ENCODE peak calls at places on chromosomes 1 and 21, in nine cellular contexts. One of them, this sample, is unnamed.

GRCh38 chr1:101203812-101204540 is 32.8 kb upstream of the S1PR1 start:
- DNase-seq in T-helper 1 cell: no peak
- DNase-seq in fibroblast of mammary gland: peak
- DNase-seq in EH: peak
- DNase-seq in epithelial cell of proximal tubule: no peak
- DNase-seq in lung microvascular endothelial cell: no peak
- DNase-seq in PC-3: peak
- DNase-seq in nephron progenitor cell: no peak
- DNase-seq in CD8-positive, alpha-beta T cell: no peak
- DNase-seq in this sample: no peak

GRCh38 chr1:243596441-243597183 is 253.4 kb downstream of the AKT3 start:
- DNase-seq in EH: peak
- DNase-seq in epithelial cell of proximal tubule: peak
- DNase-seq in nephron progenitor cell: no peak
- DNase-seq in T-helper 1 cell: no peak
- DNase-seq in CD8-positive, alpha-beta T cell: no peak
- DNase-seq in PC-3: peak
- DNase-seq in lung microvascular endothelial cell: no peak
- DNase-seq in fibroblast of mammary gland: peak
- DNase-seq in this sample: no peak

GRCh38 chr1:173224280-173224886 is 17.3 kb upstream of the TNFSF4 start:
- DNase-seq in epithelial cell of proximal tubule: no peak
- DNase-seq in EH: peak
- DNase-seq in CD8-positive, alpha-beta T cell: no peak
- DNase-seq in T-helper 1 cell: no peak
- DNase-seq in fibroblast of mammary gland: no peak
- DNase-seq in lung microvascular endothelial cell: no peak
- DNase-seq in nephron progenitor cell: no peak
- DNase-seq in PC-3: no peak
- DNase-seq in this sample: no peak

GRCh38 chr1:30225336-30225735 is 498.0 kb downstream of the MATN1 start:
- DNase-seq in CD8-positive, alpha-beta T cell: no peak
- DNase-seq in EH: no peak
- DNase-seq in lung microvascular endothelial cell: no peak
- DNase-seq in fibroblast of mammary gland: no peak
- DNase-seq in epithelial cell of proximal tubule: no peak
- DNase-seq in T-helper 1 cell: no peak
- DNase-seq in PC-3: no peak
- DNase-seq in nephron progenitor cell: no peak
- DNase-seq in this sample: no peak

GRCh38 chr1:75327395-75327794 is 193.2 kb downstream of the LHX8 start:
- DNase-seq in EH: no peak
- DNase-seq in nephron progenitor cell: no peak
- DNase-seq in epithelial cell of proximal tubule: no peak
- DNase-seq in PC-3: no peak
- DNase-seq in CD8-positive, alpha-beta T cell: no peak
- DNase-seq in fibroblast of mammary gland: no peak
- DNase-seq in T-helper 1 cell: no peak
- DNase-seq in lung microvascular endothelial cell: no peak
- DNase-seq in this sample: no peak

GRCh38 chr21:45539046-45539795 is 3.0 kb downstream of the SLC19A1 start:
- DNase-seq in nephron progenitor cell: no peak
- DNase-seq in fibroblast of mammary gland: no peak
- DNase-seq in CD8-positive, alpha-beta T cell: no peak
- DNase-seq in T-helper 1 cell: no peak
- DNase-seq in PC-3: no peak
- DNase-seq in EH: no peak
- DNase-seq in epithelial cell of proximal tubule: no peak
- DNase-seq in lung microvascular endothelial cell: no peak
- DNase-seq in this sample: peak

GRCh38 chr1:213676741-213677140 is 311.0 kb upstream of the PROX1 start:
- DNase-seq in EH: no peak
- DNase-seq in PC-3: no peak
- DNase-seq in T-helper 1 cell: no peak
- DNase-seq in CD8-positive, alpha-beta T cell: no peak
- DNase-seq in fibroblast of mammary gland: no peak
- DNase-seq in nephron progenitor cell: no peak
- DNase-seq in epithelial cell of proximal tubule: no peak
- DNase-seq in lung microvascular endothelial cell: no peak
- DNase-seq in this sample: no peak

GRCh38 chr1:115669002-115669673 is 27.4 kb downstream of the VANGL1 start:
- DNase-seq in fibroblast of mammary gland: peak
- DNase-seq in T-helper 1 cell: no peak
- DNase-seq in lung microvascular endothelial cell: no peak
- DNase-seq in nephron progenitor cell: no peak
- DNase-seq in EH: peak
- DNase-seq in PC-3: peak
- DNase-seq in CD8-positive, alpha-beta T cell: no peak
- DNase-seq in epithelial cell of proximal tubule: no peak
- DNase-seq in this sample: no peak

GRCh38 chr1:11522400-11523235 is 43.7 kb downstream of the DISP3 start:
- DNase-seq in epithelial cell of proximal tubule: no peak
- DNase-seq in CD8-positive, alpha-beta T cell: no peak
- DNase-seq in PC-3: no peak
- DNase-seq in T-helper 1 cell: no peak
- DNase-seq in EH: no peak
- DNase-seq in nephron progenitor cell: no peak
- DNase-seq in lung microvascular endothelial cell: no peak
- DNase-seq in fibroblast of mammary gland: no peak
- DNase-seq in this sample: peak

GRCh38 chr1:97721221-97721620 is 199.6 kb downstream of the DPYD start:
- DNase-seq in PC-3: no peak
- DNase-seq in T-helper 1 cell: no peak
- DNase-seq in CD8-positive, alpha-beta T cell: no peak
- DNase-seq in fibroblast of mammary gland: no peak
- DNase-seq in EH: peak
- DNase-seq in lung microvascular endothelial cell: no peak
- DNase-seq in epithelial cell of proximal tubule: no peak
- DNase-seq in nephron progenitor cell: no peak
- DNase-seq in this sample: no peak

GRCh38 chr1:85581138-85581801 is 709 bp downstream of the CCN1 start:
- DNase-seq in nephron progenitor cell: peak
- DNase-seq in PC-3: peak
- DNase-seq in EH: peak
- DNase-seq in T-helper 1 cell: no peak
- DNase-seq in epithelial cell of proximal tubule: no peak
- DNase-seq in lung microvascular endothelial cell: peak
- DNase-seq in CD8-positive, alpha-beta T cell: no peak
- DNase-seq in fibroblast of mammary gland: peak
- DNase-seq in this sample: peak

GRCh38 chr1:2282556-2283270 is 54.6 kb downstream of the SKI start:
- DNase-seq in EH: no peak
- DNase-seq in nephron progenitor cell: no peak
- DNase-seq in CD8-positive, alpha-beta T cell: no peak
- DNase-seq in fibroblast of mammary gland: no peak
- DNase-seq in epithelial cell of proximal tubule: no peak
- DNase-seq in lung microvascular endothelial cell: no peak
- DNase-seq in PC-3: no peak
- DNase-seq in T-helper 1 cell: no peak
- DNase-seq in this sample: no peak

GRCh38 chr1:160219062-160219929 is 14.1 kb downstream of the PEA15 start:
- DNase-seq in lung microvascular endothelial cell: peak
- DNase-seq in PC-3: peak
- DNase-seq in epithelial cell of proximal tubule: no peak
- DNase-seq in nephron progenitor cell: peak
- DNase-seq in T-helper 1 cell: no peak
- DNase-seq in EH: peak
- DNase-seq in CD8-positive, alpha-beta T cell: no peak
- DNase-seq in fibroblast of mammary gland: peak
- DNase-seq in this sample: peak

GRCh38 chr1:9481048-9481447 is 58.2 kb upstream of the SLC25A33 start:
- DNase-seq in epithelial cell of proximal tubule: no peak
- DNase-seq in EH: no peak
- DNase-seq in PC-3: no peak
- DNase-seq in fibroblast of mammary gland: no peak
- DNase-seq in lung microvascular endothelial cell: peak
- DNase-seq in nephron progenitor cell: no peak
- DNase-seq in CD8-positive, alpha-beta T cell: no peak
- DNase-seq in T-helper 1 cell: no peak
- DNase-seq in this sample: no peak

GRCh38 chr1:92951141-92951582 is 10.1 kb downstream of the DIPK1A start:
- DNase-seq in lung microvascular endothelial cell: no peak
- DNase-seq in fibroblast of mammary gland: peak
- DNase-seq in epithelial cell of proximal tubule: peak
- DNase-seq in T-helper 1 cell: no peak
- DNase-seq in nephron progenitor cell: no peak
- DNase-seq in EH: peak
- DNase-seq in PC-3: peak
- DNase-seq in CD8-positive, alpha-beta T cell: no peak
- DNase-seq in this sample: no peak

GRCh38 chr1:241401156-241401555 is 44.2 kb upstream of the RGS7 start:
- DNase-seq in CD8-positive, alpha-beta T cell: no peak
- DNase-seq in T-helper 1 cell: no peak
- DNase-seq in PC-3: no peak
- DNase-seq in lung microvascular endothelial cell: peak
- DNase-seq in EH: no peak
- DNase-seq in epithelial cell of proximal tubule: no peak
- DNase-seq in fibroblast of mammary gland: peak
- DNase-seq in nephron progenitor cell: no peak
- DNase-seq in this sample: no peak

GRCh38 chr1:21647431-21648373 is 21.5 kb downstream of the RAP1GAP start:
- DNase-seq in PC-3: peak
- DNase-seq in lung microvascular endothelial cell: peak
- DNase-seq in CD8-positive, alpha-beta T cell: no peak
- DNase-seq in epithelial cell of proximal tubule: no peak
- DNase-seq in fibroblast of mammary gland: peak
- DNase-seq in EH: peak
- DNase-seq in nephron progenitor cell: peak
- DNase-seq in T-helper 1 cell: no peak
- DNase-seq in this sample: peak

GRCh38 chr1:190608282-190608681 is 130.6 kb upstream of the BRINP3 start:
- DNase-seq in EH: no peak
- DNase-seq in CD8-positive, alpha-beta T cell: no peak
- DNase-seq in PC-3: no peak
- DNase-seq in nephron progenitor cell: no peak
- DNase-seq in lung microvascular endothelial cell: no peak
- DNase-seq in T-helper 1 cell: no peak
- DNase-seq in fibroblast of mammary gland: no peak
- DNase-seq in epithelial cell of proximal tubule: no peak
- DNase-seq in this sample: no peak

GRCh38 chr1:26280333-26281042 is 602 bp downstream of the SH3BGRL3 start:
- DNase-seq in lung microvascular endothelial cell: no peak
- DNase-seq in EH: peak
- DNase-seq in CD8-positive, alpha-beta T cell: no peak
- DNase-seq in epithelial cell of proximal tubule: no peak
- DNase-seq in nephron progenitor cell: no peak
- DNase-seq in T-helper 1 cell: no peak
- DNase-seq in fibroblast of mammary gland: peak
- DNase-seq in PC-3: peak
- DNase-seq in this sample: no peak

GRCh38 chr1:2494323-2494693 is 18.2 kb downstream of the PLCH2 start:
- DNase-seq in lung microvascular endothelial cell: no peak
- DNase-seq in T-helper 1 cell: no peak
- DNase-seq in nephron progenitor cell: no peak
- DNase-seq in CD8-positive, alpha-beta T cell: no peak
- DNase-seq in PC-3: peak
- DNase-seq in epithelial cell of proximal tubule: peak
- DNase-seq in fibroblast of mammary gland: peak
- DNase-seq in EH: peak
- DNase-seq in this sample: no peak

GRCh38 chr1:221837886-221838285 is 96.0 kb upstream of the DUSP10 start:
- DNase-seq in CD8-positive, alpha-beta T cell: no peak
- DNase-seq in T-helper 1 cell: no peak
- DNase-seq in fibroblast of mammary gland: no peak
- DNase-seq in epithelial cell of proximal tubule: no peak
- DNase-seq in lung microvascular endothelial cell: no peak
- DNase-seq in nephron progenitor cell: no peak
- DNase-seq in EH: no peak
- DNase-seq in PC-3: no peak
- DNase-seq in this sample: no peak

GRCh38 chr1:183778568-183779433 is 26.1 kb upstream of the RGL1 start:
- DNase-seq in nephron progenitor cell: no peak
- DNase-seq in CD8-positive, alpha-beta T cell: no peak
- DNase-seq in lung microvascular endothelial cell: no peak
- DNase-seq in epithelial cell of proximal tubule: no peak
- DNase-seq in T-helper 1 cell: no peak
- DNase-seq in PC-3: no peak
- DNase-seq in fibroblast of mammary gland: no peak
- DNase-seq in EH: no peak
- DNase-seq in this sample: no peak

GRCh38 chr1:68994096-68994495 is 497.2 kb upstream of the DEPDC1 start:
- DNase-seq in CD8-positive, alpha-beta T cell: no peak
- DNase-seq in PC-3: no peak
- DNase-seq in lung microvascular endothelial cell: no peak
- DNase-seq in T-helper 1 cell: no peak
- DNase-seq in fibroblast of mammary gland: no peak
- DNase-seq in EH: no peak
- DNase-seq in nephron progenitor cell: no peak
- DNase-seq in epithelial cell of proximal tubule: no peak
- DNase-seq in this sample: no peak

GRCh38 chr1:5297199-5297877 is 642.9 kb downstream of the AJAP1 start:
- DNase-seq in CD8-positive, alpha-beta T cell: no peak
- DNase-seq in EH: no peak
- DNase-seq in fibroblast of mammary gland: no peak
- DNase-seq in lung microvascular endothelial cell: no peak
- DNase-seq in PC-3: no peak
- DNase-seq in nephron progenitor cell: no peak
- DNase-seq in epithelial cell of proximal tubule: no peak
- DNase-seq in T-helper 1 cell: no peak
- DNase-seq in this sample: no peak

GRCh38 chr1:165284471-165284870 is 72.0 kb downstream of the LMX1A start:
- DNase-seq in PC-3: no peak
- DNase-seq in T-helper 1 cell: no peak
- DNase-seq in nephron progenitor cell: no peak
- DNase-seq in EH: no peak
- DNase-seq in CD8-positive, alpha-beta T cell: no peak
- DNase-seq in lung microvascular endothelial cell: no peak
- DNase-seq in epithelial cell of proximal tubule: no peak
- DNase-seq in fibroblast of mammary gland: no peak
- DNase-seq in this sample: no peak

GRCh38 chr1:159229896-159230295 is 25.2 kb downstream of the ACKR1 start:
- DNase-seq in epithelial cell of proximal tubule: no peak
- DNase-seq in fibroblast of mammary gland: no peak
- DNase-seq in lung microvascular endothelial cell: no peak
- DNase-seq in PC-3: peak
- DNase-seq in T-helper 1 cell: no peak
- DNase-seq in CD8-positive, alpha-beta T cell: no peak
- DNase-seq in nephron progenitor cell: no peak
- DNase-seq in EH: peak
- DNase-seq in this sample: no peak

GRCh38 chr1:162370721-162371120 is 5.9 kb downstream of the SPATA46 start:
- DNase-seq in EH: no peak
- DNase-seq in lung microvascular endothelial cell: no peak
- DNase-seq in PC-3: no peak
- DNase-seq in CD8-positive, alpha-beta T cell: no peak
- DNase-seq in fibroblast of mammary gland: no peak
- DNase-seq in T-helper 1 cell: no peak
- DNase-seq in epithelial cell of proximal tubule: no peak
- DNase-seq in nephron progenitor cell: no peak
- DNase-seq in this sample: no peak

GRCh38 chr21:37380349-37381323 is 14.1 kb downstream of the DYRK1A start:
- DNase-seq in PC-3: peak
- DNase-seq in lung microvascular endothelial cell: no peak
- DNase-seq in epithelial cell of proximal tubule: no peak
- DNase-seq in EH: no peak
- DNase-seq in fibroblast of mammary gland: peak
- DNase-seq in T-helper 1 cell: no peak
- DNase-seq in nephron progenitor cell: no peak
- DNase-seq in CD8-positive, alpha-beta T cell: no peak
- DNase-seq in this sample: peak

GRCh38 chr1:41641941-41642527 is 157.6 kb upstream of the EDN2 start:
- DNase-seq in lung microvascular endothelial cell: no peak
- DNase-seq in T-helper 1 cell: no peak
- DNase-seq in epithelial cell of proximal tubule: no peak
- DNase-seq in fibroblast of mammary gland: no peak
- DNase-seq in nephron progenitor cell: no peak
- DNase-seq in EH: no peak
- DNase-seq in PC-3: no peak
- DNase-seq in CD8-positive, alpha-beta T cell: no peak
- DNase-seq in this sample: no peak